ENCODE peak calls at places on chromosomes 2 and 18, in nine cellular contexts. Z, Q, I, V, H, D, G, U and S are unnamed samples.

GRCh38 chr18:3360211-3360610 is 89.8 kb upstream of the TGIF1 start:
- DNase-seq in Z (no peak), Q (no peak), I (peak; percentile 11), V (no peak), H (no peak), D (no peak), G (no peak), U (no peak), S (no peak)

GRCh38 chr2:119704670-119705120 is 25.7 kb downstream of the TMEM177 start:
- DNase-seq in Z (no peak), Q (peak; percentile 73), I (no peak), V (no peak), H (no peak), D (no peak), G (no peak), U (peak; percentile 18), S (no peak)

GRCh38 chr2:45382744-45383143 is 228.3 kb downstream of the SRBD1 start:
- DNase-seq in Z (no peak), Q (no peak), I (no peak), V (no peak), H (no peak), D (no peak), G (no peak), U (peak; percentile 71), S (no peak)

GRCh38 chr2:43159797-43160196 is 66.6 kb downstream of the ZFP36L2 start:
- DNase-seq in Z (no peak), Q (no peak), I (no peak), V (no peak), H (no peak), D (no peak), G (no peak), U (no peak), S (no peak)

GRCh38 chr18:76351961-76352581 is 143.0 kb downstream of the ZNF516 start:
- DNase-seq in Z (peak; percentile 41), Q (no peak), I (no peak), V (peak; percentile 85), H (peak; percentile 21), D (no peak), G (no peak), U (peak; percentile 92), S (no peak)

GRCh38 chr2:190328748-190329147 is 9.1 kb upstream of the HIBCH start:
- DNase-seq in Z (no peak), Q (no peak), I (no peak), V (no peak), H (no peak), D (no peak), G (no peak), U (peak; percentile 42), S (no peak)

GRCh38 chr18:7300971-7301553 is 70.2 kb downstream of the LRRC30 start:
- DNase-seq in Z (no peak), Q (no peak), I (no peak), V (no peak), H (no peak), D (no peak), G (no peak), U (no peak), S (no peak)

GRCh38 chr2:54456526-54457325 is 599 bp downstream of the SPTBN1 start:
- DNase-seq in Z (no peak), Q (no peak), I (peak; percentile 73), V (no peak), H (no peak), D (peak; percentile 23), G (no peak), U (no peak), S (no peak)

GRCh38 chr2:64750817-64751285 is 97.1 kb upstream of the SERTAD2 start:
- DNase-seq in Z (peak; percentile 98), Q (peak; percentile 100), I (peak; percentile 98), V (peak; percentile 100), H (peak; percentile 98), D (peak; percentile 95), G (peak; percentile 99), U (no peak), S (peak; percentile 97)

GRCh38 chr2:69978157-69978904 is 16.9 kb upstream of the ASPRV1 start:
- DNase-seq in Z (no peak), Q (no peak), I (no peak), V (no peak), H (no peak), D (no peak), G (no peak), U (no peak), S (no peak)

GRCh38 chr2:66344087-66344663 is 90.8 kb upstream of the MEIS1 start:
- DNase-seq in Z (no peak), Q (no peak), I (no peak), V (no peak), H (no peak), D (no peak), G (no peak), U (no peak), S (no peak)

GRCh38 chr2:215553946-215554345 is 118.1 kb upstream of the FN1 start:
- DNase-seq in Z (no peak), Q (peak; percentile 39), I (no peak), V (no peak), H (no peak), D (no peak), G (no peak), U (no peak), S (no peak)

GRCh38 chr2:54557601-54558187 is 101.6 kb downstream of the SPTBN1 start:
- DNase-seq in Z (peak; percentile 85), Q (peak; percentile 81), I (peak; percentile 18), V (no peak), H (no peak), D (peak; percentile 82), G (peak; percentile 38), U (peak; percentile 42), S (peak; percentile 12)

GRCh38 chr2:185108588-185108987 is 510.3 kb downstream of the ZNF804A start:
- DNase-seq in Z (no peak), Q (no peak), I (no peak), V (no peak), H (no peak), D (no peak), G (no peak), U (no peak), S (no peak)

GRCh38 chr2:180324191-180324590 is 317.1 kb upstream of the CWC22 start:
- DNase-seq in Z (no peak), Q (no peak), I (no peak), V (no peak), H (no peak), D (no peak), G (no peak), U (peak; percentile 7), S (no peak)

GRCh38 chr18:57951110-57951796 is 92.8 kb upstream of the NEDD4L start:
- DNase-seq in Z (no peak), Q (peak; percentile 35), I (no peak), V (peak; percentile 7), H (no peak), D (no peak), G (no peak), U (no peak), S (no peak)

GRCh38 chr2:216520156-216520555 is 21.5 kb downstream of the RPL37A start:
- DNase-seq in Z (no peak), Q (no peak), I (no peak), V (no peak), H (no peak), D (no peak), G (no peak), U (peak; percentile 26), S (no peak)

GRCh38 chr2:64989982-64990614 is 899 bp downstream of the SLC1A4 start:
- DNase-seq in Z (peak; percentile 33), Q (no peak), I (peak; percentile 17), V (no peak), H (no peak), D (no peak), G (no peak), U (no peak), S (no peak)

GRCh38 chr18:75081486-75081885 is 127.5 kb downstream of the PTGR3 start:
- DNase-seq in Z (no peak), Q (no peak), I (no peak), V (no peak), H (no peak), D (no peak), G (no peak), U (no peak), S (no peak)

GRCh38 chr2:109481196-109481555 is 132.6 kb downstream of the SEPTIN10 start:
- DNase-seq in Z (peak; percentile 89), Q (no peak), I (no peak), V (no peak), H (no peak), D (no peak), G (no peak), U (no peak), S (no peak)

GRCh38 chr2:121736462-121737336 is at the start of gene NIFK:
- DNase-seq in Z (peak; percentile 100), Q (peak; percentile 99), I (peak; percentile 97), V (peak; percentile 96), H (peak; percentile 99), D (peak; percentile 100), G (peak; percentile 99), U (peak; percentile 93), S (peak; percentile 93)

GRCh38 chr2:8677646-8678592 is 3.9 kb upstream of the ID2 start:
- DNase-seq in Z (peak; percentile 73), Q (peak; percentile 53), I (no peak), V (no peak), H (no peak), D (peak; percentile 54), G (no peak), U (peak; percentile 86), S (no peak)

GRCh38 chr18:40984856-40985255 is 970.2 kb upstream of the PIK3C3 start:
- DNase-seq in Z (no peak), Q (no peak), I (no peak), V (no peak), H (no peak), D (no peak), G (no peak), U (no peak), S (no peak)

GRCh38 chr2:150672311-150672710 is 184.8 kb upstream of the RND3 start:
- DNase-seq in Z (no peak), Q (no peak), I (no peak), V (no peak), H (no peak), D (no peak), G (no peak), U (no peak), S (no peak)

GRCh38 chr2:71071681-71072398 is 3.4 kb downstream of the NAGK start:
- DNase-seq in Z (peak; percentile 42), Q (peak; percentile 84), I (no peak), V (no peak), H (no peak), D (peak; percentile 55), G (no peak), U (no peak), S (no peak)

GRCh38 chr18:55748227-55748738 is 160.3 kb upstream of the TCF4 start:
- DNase-seq in Z (no peak), Q (no peak), I (no peak), V (no peak), H (no peak), D (no peak), G (no peak), U (no peak), S (no peak)

GRCh38 chr2:139469985-139470384 is 689.8 kb upstream of the NXPH2 start:
- DNase-seq in Z (no peak), Q (no peak), I (no peak), V (no peak), H (no peak), D (no peak), G (no peak), U (no peak), S (no peak)

GRCh38 chr2:232315049-232315922 is 63.3 kb upstream of the ALPP start:
- DNase-seq in Z (no peak), Q (peak; percentile 87), I (peak; percentile 24), V (no peak), H (no peak), D (peak; percentile 63), G (no peak), U (no peak), S (peak; percentile 41)

GRCh38 chr2:57376985-57377384 is 669.6 kb upstream of the VRK2 start:
- DNase-seq in Z (no peak), Q (no peak), I (no peak), V (no peak), H (no peak), D (no peak), G (no peak), U (peak; percentile 7), S (no peak)

GRCh38 chr2:239146011-239146641 is 254.7 kb downstream of the HDAC4 start:
- DNase-seq in Z (no peak), Q (peak; percentile 75), I (no peak), V (no peak), H (no peak), D (no peak), G (no peak), U (no peak), S (no peak)

GRCh38 chr2:26874514-26874913 is 26.6 kb downstream of the DPYSL5 start:
- DNase-seq in Z (no peak), Q (no peak), I (no peak), V (no peak), H (no peak), D (no peak), G (no peak), U (no peak), S (no peak)